ENCODE peak calls at places on chromosomes 1 and 21, in six cellular contexts. S is hippocampal formation; A is upper lobe of right lung; C is B cell; W is activated CD4-positive, alpha-beta T cell treated with anti-CD3 and anti-CD28 coated beads, Interleukin-2, amount 10 ng/mL, durations not matched to agents 7 days and 5 days; F is transverse colon. I is an unnamed sample.

GRCh38 chr1:14957375-14957774 is 196.2 kb upstream of the TMEM51 start:
- DNase-seq in S (no peak), A (no peak), C (no peak), W (no peak), F (no peak), I (no peak)

GRCh38 chr1:92583821-92584760 is 97.4 kb upstream of the GFI1 start:
- DNase-seq in S (no peak), A (no peak), C (no peak), W (peak), F (no peak), I (no peak)

GRCh38 chr21:31730687-31731111 is 1.2 kb downstream of the SCAF4 start:
- DNase-seq in S (no peak), A (no peak), C (no peak), W (no peak), F (no peak), I (peak)

GRCh38 chr1:9500756-9501754 is 38.2 kb upstream of the SLC25A33 start:
- DNase-seq in S (no peak), A (no peak), C (no peak), W (no peak), F (no peak), I (no peak)

GRCh38 chr21:31720330-31720729 is 11.6 kb downstream of the SCAF4 start:
- DNase-seq in S (no peak), A (no peak), C (no peak), W (no peak), F (no peak), I (no peak)

GRCh38 chr1:94778808-94779207 is 41.3 kb upstream of the SLC44A3 start:
- DNase-seq in S (no peak), A (no peak), C (no peak), W (no peak), F (no peak), I (no peak)

GRCh38 chr1:1434131-1434811 is 1.2 kb upstream of the VWA1 start:
- DNase-seq in S (peak), A (peak), C (peak), W (no peak), F (peak), I (peak)

GRCh38 chr1:222167111-222167510 is 380.8 kb downstream of the HHIPL2 start:
- DNase-seq in S (no peak), A (no peak), C (peak), W (peak), F (peak), I (peak)

GRCh38 chr1:30991852-30992606 is 73.5 kb downstream of the PUM1 start:
- DNase-seq in S (no peak), A (no peak), C (no peak), W (no peak), F (no peak), I (no peak)

GRCh38 chr1:201515895-201516294 is 9.0 kb upstream of the CSRP1 start:
- DNase-seq in S (no peak), A (no peak), C (no peak), W (no peak), F (no peak), I (no peak)

GRCh38 chr1:25590096-25590824 is 26.3 kb upstream of the MAN1C1 start:
- DNase-seq in S (no peak), A (peak), C (no peak), W (no peak), F (no peak), I (no peak)

GRCh38 chr1:234956821-234957329 is 171.8 kb downstream of the TOMM20 start:
- DNase-seq in S (no peak), A (no peak), C (no peak), W (no peak), F (no peak), I (peak)

GRCh38 chr1:115457295-115457694 is 119.2 kb upstream of the NGF start:
- DNase-seq in S (no peak), A (no peak), C (no peak), W (no peak), F (no peak), I (no peak)

GRCh38 chr1:206558794-206559660 is 51.7 kb downstream of the RASSF5 start:
- DNase-seq in S (no peak), A (no peak), C (peak), W (no peak), F (no peak), I (no peak)

GRCh38 chr1:70922196-70922595 is 125.4 kb downstream of the PTGER3 start:
- DNase-seq in S (no peak), A (no peak), C (no peak), W (no peak), F (no peak), I (no peak)

GRCh38 chr21:16318651-16319300 is 589.0 kb downstream of the USP25 start:
- DNase-seq in S (no peak), A (no peak), C (no peak), W (no peak), F (no peak), I (no peak)

GRCh38 chr1:1037366-1038327 is 17.7 kb downstream of the AGRN start:
- DNase-seq in S (no peak), A (no peak), C (no peak), W (no peak), F (no peak), I (peak)

GRCh38 chr1:166907763-166908162 is 31.7 kb upstream of the TADA1 start:
- DNase-seq in S (no peak), A (no peak), C (peak), W (no peak), F (no peak), I (no peak)

GRCh38 chr21:35179990-35180557 is 131.0 kb upstream of the RUNX1 start:
- DNase-seq in S (no peak), A (no peak), C (no peak), W (no peak), F (no peak), I (no peak)

GRCh38 chr1:245704341-245704740 is 549.6 kb downstream of the KIF26B start:
- DNase-seq in S (no peak), A (no peak), C (no peak), W (no peak), F (no peak), I (no peak)